ENCODE peak calls at places on chromosomes 13 and 19, in four cellular contexts. Z is testis, X is NB4, R is uterus. G is an unnamed sample.

GRCh38 chr19:33674575-33675367 is 53.0 kb downstream of the CHST8 start:
- DNase-seq in Z (no peak), X (no peak), R (no peak), G (no peak)

GRCh38 chr13:74077847-74078246 is 56.4 kb downstream of the KLF12 start:
- DNase-seq in Z (peak), X (no peak), R (no peak), G (no peak)

GRCh38 chr13:48131481-48131992 is 36.6 kb upstream of the MED4 start:
- DNase-seq in Z (no peak), X (no peak), R (no peak), G (no peak)

GRCh38 chr13:50635504-50635903 is 208.0 kb downstream of the DLEU7 start:
- DNase-seq in Z (peak), X (peak), R (peak), G (no peak)

GRCh38 chr19:39223703-39224279 is 19.7 kb upstream of the SYCN start:
- DNase-seq in Z (no peak), X (peak), R (no peak), G (no peak)

GRCh38 chr19:41264581-41265375 is 606 bp downstream of the HNRNPUL1 start:
- DNase-seq in Z (peak), X (peak), R (peak), G (peak)

GRCh38 chr13:28830580-28830979 is 10.4 kb downstream of the MTUS2 start:
- DNase-seq in Z (no peak), X (no peak), R (no peak), G (no peak)

GRCh38 chr19:41540041-41540695 is 35.8 kb upstream of the CEACAM21 start:
- DNase-seq in Z (no peak), X (no peak), R (no peak), G (no peak)

GRCh38 chr19:15161028-15161984 is 39.5 kb downstream of the NOTCH3 start:
- DNase-seq in Z (peak), X (peak), R (no peak), G (no peak)

GRCh38 chr13:112877976-112878955 is 90.7 kb upstream of the MCF2L start:
- DNase-seq in Z (no peak), X (no peak), R (no peak), G (no peak)

GRCh38 chr13:97567510-97568243 is 133.7 kb downstream of the RAP2A start:
- DNase-seq in Z (no peak), X (peak), R (no peak), G (peak)

GRCh38 chr13:73171242-73171641 is 112.4 kb downstream of the KLF5 start:
- DNase-seq in Z (no peak), X (no peak), R (no peak), G (no peak)

GRCh38 chr19:28744943-28745342 is 468.0 kb downstream of the UQCRFS1 start:
- DNase-seq in Z (no peak), X (no peak), R (no peak), G (no peak)

GRCh38 chr13:81406022-81406421 is 1065.1 kb upstream of the SPRY2 start:
- DNase-seq in Z (no peak), X (no peak), R (no peak), G (no peak)

GRCh38 chr19:48252625-48253024 is 3.1 kb downstream of the CARD8 start:
- DNase-seq in Z (no peak), X (no peak), R (no peak), G (no peak)

GRCh38 chr19:32053366-32053765 is 292.0 kb upstream of the ZNF507 start:
- DNase-seq in Z (no peak), X (no peak), R (no peak), G (no peak)

GRCh38 chr19:31349160-31349881 is at the start of gene TSHZ3:
- DNase-seq in Z (peak), X (peak), R (peak), G (peak)

DNA sequence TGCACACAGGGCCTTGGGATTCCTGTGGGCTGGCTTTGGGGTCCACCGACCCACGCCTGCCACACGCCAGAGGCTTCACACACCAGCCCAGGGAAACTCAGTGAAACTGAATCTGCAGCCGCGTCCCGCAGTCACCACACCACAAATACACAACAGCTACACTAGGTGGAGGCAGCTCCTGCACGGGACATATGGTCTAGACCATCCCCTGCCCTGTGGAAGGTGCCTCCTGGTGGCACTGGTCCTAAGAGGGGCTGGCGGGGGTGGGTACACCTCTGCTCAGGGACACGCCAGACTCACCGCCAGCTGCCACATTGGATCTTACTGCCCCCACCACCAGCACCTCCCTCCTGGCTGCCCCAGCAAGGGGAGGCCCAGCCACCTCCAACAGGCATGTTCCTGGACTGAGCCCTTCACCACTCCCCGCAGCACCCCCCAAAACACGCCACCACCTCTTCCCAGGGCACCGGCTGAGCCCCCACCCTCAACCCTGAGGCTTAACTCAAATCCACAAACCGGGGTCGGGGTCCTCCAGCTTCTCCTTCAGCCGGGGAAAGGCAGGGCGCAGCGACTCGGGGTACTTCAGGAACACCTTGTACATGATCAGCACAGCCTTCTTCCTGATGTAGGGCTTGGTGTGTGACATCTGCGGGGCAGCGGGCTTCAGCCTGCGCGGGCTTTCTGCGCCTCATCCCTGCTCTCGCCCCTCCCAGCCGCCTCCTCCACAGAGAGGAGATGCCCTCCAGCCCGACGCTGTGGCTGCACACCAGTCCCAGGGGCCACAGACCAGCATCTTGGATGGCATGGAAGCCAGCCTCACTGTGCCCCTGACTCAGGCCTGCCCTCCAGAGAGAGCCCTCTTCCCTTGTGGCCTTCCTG is 21.2 kb downstream of the AP3D1 start:
- DNase-seq in Z (no peak), X (no peak), R (no peak), G (no peak)
- TF ChIP-seq POLR2A in Z (no peak), X (no peak), R (no peak), G (no peak)

GRCh38 chr19:583968-584239 is 5.8 kb upstream of the HCN2 start:
- DNase-seq in Z (no peak), X (no peak), R (no peak), G (no peak)
- TF ChIP-seq POLR2A in Z (no peak), X (no peak), R (no peak), G (no peak)

GRCh38 chr19:6092329-6093286 is 17.7 kb downstream of the RFX2 start:
- DNase-seq in Z (peak), X (peak), R (peak), G (peak)
- TF ChIP-seq POLR2A in Z (no peak), X (peak), R (peak), G (no peak)

GRCh38 chr19:6767357-6768235 is at the start of gene SH2D3A:
- DNase-seq in Z (peak), X (peak), R (peak), G (peak)
- TF ChIP-seq POLR2A in Z (no peak), X (no peak), R (peak), G (no peak)

GRCh38 chr19:19215792-19216191 is 4.0 kb downstream of the NCAN start:
- DNase-seq in Z (no peak), X (no peak), R (no peak), G (no peak)
- TF ChIP-seq POLR2A in Z (no peak), X (no peak), R (no peak), G (no peak)

GRCh38 chr19:18194554-18195238 is 1.7 kb downstream of the MPV17L2 start:
- DNase-seq in Z (peak), X (no peak), R (peak), G (peak)
- TF ChIP-seq POLR2A in Z (no peak), X (no peak), R (no peak), G (no peak)

GRCh38 chr19:6803036-6803404 is 30.5 kb downstream of the VAV1 start:
- DNase-seq in Z (no peak), X (peak), R (no peak), G (no peak)
- TF ChIP-seq POLR2A in Z (no peak), X (no peak), R (no peak), G (no peak)

GRCh38 chr19:1241417-1242095 is at the start of gene ATP5F1D:
- DNase-seq in Z (peak), X (peak), R (peak), G (peak)
- TF ChIP-seq POLR2A in Z (peak), X (peak), R (peak), G (peak)